ENCODE peak calls at places on chromosomes 6 and 20, in seven cellular contexts. One of them, this sample, is unnamed.

GRCh38 chr20:44678247-44678646 is 26.7 kb upstream of the ADA start:
- DNase-seq in substantia nigra: no peak
- DNase-seq in cardiac fibroblast: no peak
- DNase-seq in endothelial cell: no peak
- DNase-seq in T-helper 2 cell: no peak
- DNase-seq in adrenal gland: no peak
- DNase-seq in skeletal muscle cell: no peak
- DNase-seq in this sample: no peak

GRCh38 chr20:37711987-37712961 is 18.4 kb downstream of the CTNNBL1 start:
- DNase-seq in substantia nigra: no peak
- DNase-seq in cardiac fibroblast: no peak
- DNase-seq in endothelial cell: no peak
- DNase-seq in T-helper 2 cell: no peak
- DNase-seq in adrenal gland: no peak
- DNase-seq in skeletal muscle cell: no peak
- DNase-seq in this sample: no peak

GRCh38 chr20:58636983-58637421 is 14.1 kb upstream of the STX16 start:
- DNase-seq in substantia nigra: no peak
- DNase-seq in cardiac fibroblast: no peak
- DNase-seq in endothelial cell: no peak
- DNase-seq in T-helper 2 cell: no peak
- DNase-seq in adrenal gland: no peak
- DNase-seq in skeletal muscle cell: no peak
- DNase-seq in this sample: no peak

GRCh38 chr20:54475334-54476287 is at the start of gene DOK5:
- DNase-seq in substantia nigra: peak; percentile 17
- DNase-seq in cardiac fibroblast: peak; percentile 81
- DNase-seq in endothelial cell: peak; percentile 33
- DNase-seq in T-helper 2 cell: no peak
- DNase-seq in adrenal gland: peak; percentile 17
- DNase-seq in skeletal muscle cell: no peak
- DNase-seq in this sample: no peak

GRCh38 chr6:101597711-101598110 is 204.2 kb downstream of the GRIK2 start:
- DNase-seq in substantia nigra: no peak
- DNase-seq in cardiac fibroblast: peak; percentile 61
- DNase-seq in endothelial cell: no peak
- DNase-seq in T-helper 2 cell: no peak
- DNase-seq in adrenal gland: no peak
- DNase-seq in skeletal muscle cell: peak; percentile 22
- DNase-seq in this sample: peak; percentile 16

GRCh38 chr20:43508604-43509040 is 1.1 kb downstream of the L3MBTL1 start:
- DNase-seq in substantia nigra: no peak
- DNase-seq in cardiac fibroblast: no peak
- DNase-seq in endothelial cell: peak; percentile 13
- DNase-seq in T-helper 2 cell: no peak
- DNase-seq in adrenal gland: no peak
- DNase-seq in skeletal muscle cell: no peak
- DNase-seq in this sample: no peak

GRCh38 chr20:13220194-13220856 is 749 bp upstream of the ISM1 start:
- DNase-seq in substantia nigra: no peak
- DNase-seq in cardiac fibroblast: peak; percentile 21
- DNase-seq in endothelial cell: peak; percentile 67
- DNase-seq in T-helper 2 cell: peak; percentile 16
- DNase-seq in adrenal gland: peak; percentile 48
- DNase-seq in skeletal muscle cell: no peak
- DNase-seq in this sample: no peak

GRCh38 chr6:137076277-137077068 is 31.7 kb upstream of the IL20RA start:
- DNase-seq in substantia nigra: peak; percentile 30
- DNase-seq in cardiac fibroblast: peak; percentile 74
- DNase-seq in endothelial cell: peak; percentile 72
- DNase-seq in T-helper 2 cell: peak; percentile 26
- DNase-seq in adrenal gland: peak; percentile 78
- DNase-seq in skeletal muscle cell: peak; percentile 18
- DNase-seq in this sample: no peak

GRCh38 chr6:132763269-132763668 is 5.6 kb upstream of the VNN2 start:
- DNase-seq in substantia nigra: no peak
- DNase-seq in cardiac fibroblast: no peak
- DNase-seq in endothelial cell: no peak
- DNase-seq in T-helper 2 cell: peak; percentile 49
- DNase-seq in adrenal gland: peak; percentile 22
- DNase-seq in skeletal muscle cell: no peak
- DNase-seq in this sample: no peak

GRCh38 chr6:147614501-147614900 is 106.0 kb downstream of the SAMD5 start:
- DNase-seq in substantia nigra: no peak
- DNase-seq in cardiac fibroblast: no peak
- DNase-seq in endothelial cell: no peak
- DNase-seq in T-helper 2 cell: no peak
- DNase-seq in adrenal gland: no peak
- DNase-seq in skeletal muscle cell: no peak
- DNase-seq in this sample: no peak

GRCh38 chr6:142303191-142303564 is 1.4 kb downstream of the ADGRG6 start:
- DNase-seq in substantia nigra: no peak
- DNase-seq in cardiac fibroblast: no peak
- DNase-seq in endothelial cell: no peak
- DNase-seq in T-helper 2 cell: no peak
- DNase-seq in adrenal gland: no peak
- DNase-seq in skeletal muscle cell: no peak
- DNase-seq in this sample: no peak

GRCh38 chr6:17013701-17014100 is 88.1 kb upstream of the STMND1 start:
- DNase-seq in substantia nigra: no peak
- DNase-seq in cardiac fibroblast: peak; percentile 64
- DNase-seq in endothelial cell: no peak
- DNase-seq in T-helper 2 cell: no peak
- DNase-seq in adrenal gland: no peak
- DNase-seq in skeletal muscle cell: peak; percentile 39
- DNase-seq in this sample: no peak

GRCh38 chr6:75491302-75491701 is 2.3 kb downstream of the FILIP1 start:
- DNase-seq in substantia nigra: no peak
- DNase-seq in cardiac fibroblast: no peak
- DNase-seq in endothelial cell: no peak
- DNase-seq in T-helper 2 cell: no peak
- DNase-seq in adrenal gland: no peak
- DNase-seq in skeletal muscle cell: no peak
- DNase-seq in this sample: no peak

GRCh38 chr6:11251553-11252358 is 19.3 kb upstream of the NEDD9 start:
- DNase-seq in substantia nigra: peak; percentile 17
- DNase-seq in cardiac fibroblast: peak; percentile 89
- DNase-seq in endothelial cell: no peak
- DNase-seq in T-helper 2 cell: no peak
- DNase-seq in adrenal gland: peak; percentile 80
- DNase-seq in skeletal muscle cell: peak; percentile 80
- DNase-seq in this sample: no peak

GRCh38 chr6:38443750-38444149 is 196.0 kb downstream of the BTBD9 start:
- DNase-seq in substantia nigra: no peak
- DNase-seq in cardiac fibroblast: no peak
- DNase-seq in endothelial cell: no peak
- DNase-seq in T-helper 2 cell: no peak
- DNase-seq in adrenal gland: no peak
- DNase-seq in skeletal muscle cell: no peak
- DNase-seq in this sample: no peak

GRCh38 chr6:149840345-149841075 is 23.6 kb downstream of the LRP11 start:
- DNase-seq in substantia nigra: peak; percentile 23
- DNase-seq in cardiac fibroblast: peak; percentile 81
- DNase-seq in endothelial cell: peak; percentile 50
- DNase-seq in T-helper 2 cell: no peak
- DNase-seq in adrenal gland: peak; percentile 71
- DNase-seq in skeletal muscle cell: no peak
- DNase-seq in this sample: no peak

GRCh38 chr6:8170245-8170644 is 67.9 kb upstream of the EEF1E1 start:
- DNase-seq in substantia nigra: no peak
- DNase-seq in cardiac fibroblast: no peak
- DNase-seq in endothelial cell: no peak
- DNase-seq in T-helper 2 cell: no peak
- DNase-seq in adrenal gland: no peak
- DNase-seq in skeletal muscle cell: no peak
- DNase-seq in this sample: no peak

GRCh38 chr6:89862281-89862680 is 32.0 kb upstream of the GJA10 start:
- DNase-seq in substantia nigra: no peak
- DNase-seq in cardiac fibroblast: no peak
- DNase-seq in endothelial cell: no peak
- DNase-seq in T-helper 2 cell: no peak
- DNase-seq in adrenal gland: no peak
- DNase-seq in skeletal muscle cell: no peak
- DNase-seq in this sample: no peak

This sample was measured in AG04449.